ENCODE peak calls at places on chromosomes 12 and 14, in seven cellular contexts. One of them, this sample, is unnamed.

GRCh38 chr12:64522316-64522715 is 70.4 kb downstream of the TBK1 start:
- DNase-seq in OCI-LY7: no peak
- DNase-seq in H9: no peak
- DNase-seq in mammary epithelial cell: peak; percentile 1
- DNase-seq in HepG2: no peak
- DNase-seq in neuronal stem cell: no peak
- DNase-seq in mesenchymal stem cell: peak; percentile 30
- DNase-seq in this sample: no peak

GRCh38 chr14:64196668-64197411 is 97.3 kb downstream of the ESR2 start:
- DNase-seq in mesenchymal stem cell: peak; percentile 93
- DNase-seq in HepG2: no peak
- DNase-seq in neuronal stem cell: peak; percentile 51
- DNase-seq in mammary epithelial cell: no peak
- DNase-seq in H9: peak; percentile 67
- DNase-seq in OCI-LY7: no peak
- DNase-seq in this sample: peak; percentile 67

GRCh38 chr12:46657416-46658411 is 168.1 kb downstream of the SLC38A4 start:
- DNase-seq in mesenchymal stem cell: peak; percentile 72
- DNase-seq in neuronal stem cell: no peak
- DNase-seq in HepG2: no peak
- DNase-seq in H9: no peak
- DNase-seq in OCI-LY7: no peak
- DNase-seq in mammary epithelial cell: no peak
- DNase-seq in this sample: no peak

GRCh38 chr12:12384601-12385321 is 27.9 kb downstream of the BORCS5 start:
- DNase-seq in H9: peak; percentile 77
- DNase-seq in HepG2: peak; percentile 88
- DNase-seq in OCI-LY7: no peak
- DNase-seq in neuronal stem cell: no peak
- DNase-seq in mammary epithelial cell: no peak
- DNase-seq in mesenchymal stem cell: no peak
- DNase-seq in this sample: peak; percentile 52

GRCh38 chr14:102795060-102795925 is 18.0 kb downstream of the TRAF3 start:
- DNase-seq in HepG2: peak; percentile 82
- DNase-seq in H9: no peak
- DNase-seq in neuronal stem cell: no peak
- DNase-seq in OCI-LY7: no peak
- DNase-seq in mesenchymal stem cell: peak; percentile 95
- DNase-seq in mammary epithelial cell: peak; percentile 83
- DNase-seq in this sample: peak; percentile 83

GRCh38 chr14:39181026-39181692 is 6.1 kb downstream of the PNN start:
- DNase-seq in neuronal stem cell: no peak
- DNase-seq in HepG2: no peak
- DNase-seq in OCI-LY7: no peak
- DNase-seq in mesenchymal stem cell: no peak
- DNase-seq in H9: no peak
- DNase-seq in mammary epithelial cell: no peak
- DNase-seq in this sample: no peak

GRCh38 chr12:59185291-59185690 is 265.0 kb upstream of the LRIG3 start:
- DNase-seq in OCI-LY7: no peak
- DNase-seq in neuronal stem cell: no peak
- DNase-seq in mammary epithelial cell: no peak
- DNase-seq in HepG2: no peak
- DNase-seq in mesenchymal stem cell: no peak
- DNase-seq in H9: no peak
- DNase-seq in this sample: no peak

GRCh38 chr12:113065126-113066007 is 8.8 kb downstream of the DTX1 start:
- DNase-seq in mammary epithelial cell: no peak
- DNase-seq in mesenchymal stem cell: peak; percentile 10
- DNase-seq in HepG2: no peak
- DNase-seq in neuronal stem cell: peak; percentile 52
- DNase-seq in H9: peak; percentile 85
- DNase-seq in OCI-LY7: peak; percentile 71
- DNase-seq in this sample: peak; percentile 52

GRCh38 chr12:93417967-93418480 is 23.7 kb downstream of the UBE2N start:
- DNase-seq in OCI-LY7: no peak
- DNase-seq in HepG2: no peak
- DNase-seq in mammary epithelial cell: no peak
- DNase-seq in H9: no peak
- DNase-seq in mesenchymal stem cell: no peak
- DNase-seq in neuronal stem cell: no peak
- DNase-seq in this sample: no peak

GRCh38 chr14:87994974-87995373 is 2.0 kb upstream of the GALC start:
- DNase-seq in OCI-LY7: no peak
- DNase-seq in mesenchymal stem cell: peak; percentile 82
- DNase-seq in neuronal stem cell: no peak
- DNase-seq in mammary epithelial cell: no peak
- DNase-seq in HepG2: peak; percentile 13
- DNase-seq in H9: no peak
- DNase-seq in this sample: peak; percentile 33

GRCh38 chr12:953776-954175 is 4.3 kb upstream of the RAD52 start:
- DNase-seq in mammary epithelial cell: peak; percentile 54
- DNase-seq in mesenchymal stem cell: peak; percentile 18
- DNase-seq in HepG2: no peak
- DNase-seq in neuronal stem cell: no peak
- DNase-seq in OCI-LY7: no peak
- DNase-seq in H9: no peak
- DNase-seq in this sample: no peak

GRCh38 chr12:95593266-95593871 is 42.1 kb upstream of the USP44 start:
- DNase-seq in OCI-LY7: no peak
- DNase-seq in neuronal stem cell: no peak
- DNase-seq in H9: no peak
- DNase-seq in mesenchymal stem cell: no peak
- DNase-seq in HepG2: no peak
- DNase-seq in mammary epithelial cell: no peak
- DNase-seq in this sample: no peak

GRCh38 chr14:89618821-89619551 is 202.0 kb upstream of the FOXN3 start:
- DNase-seq in mammary epithelial cell: peak; percentile 41
- DNase-seq in HepG2: peak; percentile 12
- DNase-seq in neuronal stem cell: peak; percentile 71
- DNase-seq in mesenchymal stem cell: peak; percentile 71
- DNase-seq in OCI-LY7: peak; percentile 86
- DNase-seq in H9: peak; percentile 73
- DNase-seq in this sample: peak; percentile 86

GRCh38 chr14:22553445-22553844 is 35.6 kb downstream of the DAD1 start:
- DNase-seq in neuronal stem cell: no peak
- DNase-seq in HepG2: no peak
- DNase-seq in mammary epithelial cell: no peak
- DNase-seq in H9: no peak
- DNase-seq in OCI-LY7: no peak
- DNase-seq in mesenchymal stem cell: no peak
- DNase-seq in this sample: no peak

GRCh38 chr12:131923260-131923659 is 5.8 kb upstream of the PUS1 start:
- DNase-seq in H9: no peak
- DNase-seq in neuronal stem cell: no peak
- DNase-seq in OCI-LY7: peak; percentile 78
- DNase-seq in mesenchymal stem cell: no peak
- DNase-seq in mammary epithelial cell: no peak
- DNase-seq in HepG2: no peak
- DNase-seq in this sample: no peak

GRCh38 chr14:90398315-90398811 is 1.5 kb downstream of the CALM1 start:
- DNase-seq in OCI-LY7: peak; percentile 76
- DNase-seq in neuronal stem cell: no peak
- DNase-seq in H9: peak; percentile 43
- DNase-seq in mammary epithelial cell: no peak
- DNase-seq in HepG2: no peak
- DNase-seq in mesenchymal stem cell: peak; percentile 54
- DNase-seq in this sample: peak; percentile 47

GRCh38 chr12:17528394-17528793 is 561.6 kb downstream of the RERGL start:
- DNase-seq in mesenchymal stem cell: no peak
- DNase-seq in mammary epithelial cell: no peak
- DNase-seq in neuronal stem cell: no peak
- DNase-seq in H9: peak; percentile 48
- DNase-seq in HepG2: no peak
- DNase-seq in OCI-LY7: peak; percentile 13
- DNase-seq in this sample: no peak

DNA sequence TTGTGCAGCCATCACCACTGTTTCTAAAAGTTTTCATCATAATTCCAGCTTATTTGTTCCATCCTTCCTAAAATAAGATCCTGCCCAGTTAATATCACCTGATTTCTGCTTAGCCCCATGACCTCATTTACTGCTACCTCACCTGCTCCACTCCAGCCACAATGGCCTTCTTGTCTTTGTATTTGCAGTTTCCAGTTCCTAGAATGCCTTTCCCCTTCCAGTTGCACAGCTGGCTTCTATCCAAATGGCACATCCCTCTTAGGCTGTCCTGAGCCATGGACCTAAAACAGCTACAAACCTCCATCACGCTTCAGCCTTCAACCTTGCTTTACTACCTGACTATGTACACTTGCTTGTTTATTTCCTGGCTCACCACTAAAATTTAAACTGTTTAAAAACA is 6.5 kb upstream of the LGMN start:
- DNase-seq in mesenchymal stem cell: no peak
- DNase-seq in OCI-LY7: no peak
- DNase-seq in H9: no peak
- DNase-seq in mammary epithelial cell: no peak
- DNase-seq in HepG2: peak; percentile 71
- DNase-seq in neuronal stem cell: no peak
- DNase-seq in this sample: no peak
- H2AFZ ChIP-seq in mesenchymal stem cell: no peak overlapping the region
- H2AFZ ChIP-seq in OCI-LY7: no peak overlapping the region
- H2AFZ ChIP-seq in H9: no peak overlapping the region
- H2AFZ ChIP-seq in mammary epithelial cell: no peak overlapping the region
- H2AFZ ChIP-seq in HepG2: no peak overlapping the region
- H2AFZ ChIP-seq in neuronal stem cell: no peak overlapping the region
- H2AFZ ChIP-seq in this sample: no peak overlapping the region

GRCh38 chr12:43578782-43579181 is 26.8 kb upstream of the ADAMTS20 start:
- DNase-seq in mammary epithelial cell: peak; percentile 18
- DNase-seq in HepG2: no peak
- DNase-seq in H9: no peak
- DNase-seq in mesenchymal stem cell: peak; percentile 2
- DNase-seq in OCI-LY7: no peak
- DNase-seq in neuronal stem cell: no peak
- DNase-seq in this sample: peak; percentile 7
- H3K27ac ChIP-seq in mammary epithelial cell: no peak overlapping the region
- H3K27ac ChIP-seq in HepG2: no peak overlapping the region
- H3K27ac ChIP-seq in H9: no peak overlapping the region
- H3K27ac ChIP-seq in mesenchymal stem cell: no peak overlapping the region
- H3K27ac ChIP-seq in OCI-LY7: no peak overlapping the region
- H3K27ac ChIP-seq in neuronal stem cell: no peak overlapping the region
- H3K27ac ChIP-seq in this sample: no peak overlapping the region

GRCh38 chr14:101361044-101361443 is 200.3 kb upstream of the DIO3 start:
- DNase-seq in neuronal stem cell: no peak
- DNase-seq in mammary epithelial cell: no peak
- DNase-seq in mesenchymal stem cell: no peak
- DNase-seq in HepG2: no peak
- DNase-seq in H9: no peak
- DNase-seq in OCI-LY7: peak; percentile 98
- DNase-seq in this sample: no peak

GRCh38 chr14:101363261-101363555 is 198.1 kb upstream of the DIO3 start:
- DNase-seq in mammary epithelial cell: no peak
- DNase-seq in HepG2: no peak
- DNase-seq in neuronal stem cell: no peak
- DNase-seq in OCI-LY7: peak; percentile 77
- DNase-seq in H9: no peak
- DNase-seq in mesenchymal stem cell: no peak
- DNase-seq in this sample: no peak

GRCh38 chr14:101360045-101360931 is 201.0 kb upstream of the DIO3 start:
- DNase-seq in neuronal stem cell: no peak
- DNase-seq in H9: no peak
- DNase-seq in OCI-LY7: peak; percentile 96
- DNase-seq in HepG2: no peak
- DNase-seq in mesenchymal stem cell: no peak
- DNase-seq in mammary epithelial cell: no peak
- DNase-seq in this sample: peak; percentile 68

GRCh38 chr14:101362529-101363260 is 198.6 kb upstream of the DIO3 start:
- DNase-seq in OCI-LY7: no peak
- DNase-seq in mesenchymal stem cell: no peak
- DNase-seq in mammary epithelial cell: no peak
- DNase-seq in HepG2: no peak
- DNase-seq in H9: no peak
- DNase-seq in neuronal stem cell: no peak
- DNase-seq in this sample: no peak

DNA sequence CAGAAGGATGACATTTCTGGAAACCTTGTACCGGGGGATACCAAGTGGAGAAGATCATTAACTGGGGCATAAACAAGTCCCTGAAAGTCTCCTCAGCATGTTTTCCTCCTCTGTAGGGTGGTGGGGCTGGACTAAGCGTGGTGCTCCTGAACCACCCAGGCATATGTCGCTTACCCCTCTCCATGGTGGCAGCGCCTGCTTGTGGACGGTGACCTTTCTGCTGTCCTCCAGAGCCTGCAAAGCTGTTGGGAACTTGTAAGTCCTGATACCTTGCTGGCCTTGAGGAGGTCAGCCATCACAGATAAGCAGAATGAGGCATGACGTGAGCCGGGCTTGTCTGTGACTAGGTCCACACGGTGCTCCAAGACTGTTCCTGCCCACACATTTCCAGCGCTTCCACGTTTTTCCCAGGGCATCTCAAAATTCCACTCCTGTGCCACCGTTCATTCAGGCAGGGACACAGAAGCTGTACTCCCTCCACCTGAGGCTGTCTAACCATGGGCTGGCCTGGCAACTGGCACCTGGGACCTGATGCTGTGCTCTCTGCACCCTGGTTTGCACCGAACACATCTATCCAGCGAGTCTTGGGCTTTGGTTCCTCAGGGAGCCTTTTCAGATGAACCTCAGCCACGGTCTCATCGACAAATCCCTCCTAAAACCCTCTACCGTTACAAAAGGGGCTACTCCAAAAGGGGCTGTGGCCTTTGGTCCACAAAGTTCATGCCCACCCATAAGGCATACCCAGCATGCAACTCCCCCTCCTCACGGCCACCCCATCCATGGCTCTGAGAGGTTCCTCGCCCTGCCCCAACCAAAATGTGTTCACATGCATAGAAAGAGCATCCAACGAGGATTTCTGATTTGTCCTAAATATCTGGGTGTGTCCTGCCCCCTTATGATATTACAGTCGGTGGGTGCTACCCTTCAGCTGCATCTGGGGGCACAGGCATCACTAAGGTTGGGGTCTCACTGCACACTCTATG is 199.6 kb upstream of the DIO3 start:
- DNase-seq in H9: no peak
- DNase-seq in OCI-LY7: peak; percentile 58
- DNase-seq in neuronal stem cell: no peak
- DNase-seq in HepG2: no peak
- DNase-seq in mammary epithelial cell: no peak
- DNase-seq in mesenchymal stem cell: no peak
- DNase-seq in this sample: no peak
- H3K4me2 ChIP-seq in H9: no peak overlapping the region
- H3K4me2 ChIP-seq in OCI-LY7: peak overlapping the region; percentile 89
- H3K4me2 ChIP-seq in neuronal stem cell: no peak overlapping the region
- H3K4me2 ChIP-seq in HepG2: no peak overlapping the region
- H3K4me2 ChIP-seq in mammary epithelial cell: no peak overlapping the region
- H3K4me2 ChIP-seq in mesenchymal stem cell: no peak overlapping the region
- H3K4me2 ChIP-seq in this sample: no peak overlapping the region

DNA sequence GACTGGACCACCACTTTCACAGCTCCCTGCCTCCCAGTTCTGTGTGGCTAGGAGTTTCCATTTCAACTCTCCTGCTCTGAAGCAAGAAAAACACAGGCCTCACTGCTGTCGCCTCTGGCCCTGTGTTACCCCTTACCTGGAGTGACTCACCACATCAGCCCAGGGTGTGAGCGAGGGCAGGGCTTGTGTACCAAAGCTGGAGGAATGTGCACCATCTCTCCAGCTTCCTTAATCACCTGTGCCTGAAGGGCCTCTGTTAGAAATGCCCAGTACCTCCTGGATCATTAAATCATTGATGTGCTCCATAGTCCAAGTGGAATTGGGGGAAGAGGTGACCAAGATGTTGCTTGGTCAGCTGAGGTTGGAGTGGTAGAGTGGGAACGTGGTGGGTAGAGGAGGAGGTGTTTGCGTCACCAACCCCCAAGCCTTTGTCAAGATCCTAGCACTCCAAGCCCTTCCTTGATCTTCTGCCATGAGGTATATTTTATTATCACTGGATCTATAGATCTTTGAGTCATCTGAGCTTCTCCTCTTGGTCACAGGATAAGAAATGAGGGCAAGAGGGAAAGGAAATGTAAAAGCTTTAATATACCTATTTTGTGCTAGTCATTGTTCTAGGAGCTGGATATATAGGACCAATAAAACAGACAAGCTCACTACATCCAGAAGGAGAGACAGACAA is 51.3 kb downstream of the SSPN start:
- DNase-seq in H9: no peak
- DNase-seq in neuronal stem cell: no peak
- DNase-seq in HepG2: no peak
- DNase-seq in mesenchymal stem cell: no peak
- DNase-seq in OCI-LY7: no peak
- DNase-seq in mammary epithelial cell: peak; percentile 93
- DNase-seq in this sample: peak; percentile 76
- H2AFZ ChIP-seq in H9: no peak overlapping the region
- H2AFZ ChIP-seq in neuronal stem cell: no peak overlapping the region
- H2AFZ ChIP-seq in HepG2: no peak overlapping the region
- H2AFZ ChIP-seq in mesenchymal stem cell: no peak overlapping the region
- H2AFZ ChIP-seq in OCI-LY7: no peak overlapping the region
- H2AFZ ChIP-seq in mammary epithelial cell: no peak overlapping the region
- H2AFZ ChIP-seq in this sample: no peak overlapping the region